ENCODE peak calls at places on chromosomes 13 and 19, in five cellular contexts. One of them, this sample, is unnamed.
A peak's percentile ranks its signal among the peaks of the same experiment; 100 is the strongest.

GRCh38 chr13:96898855-96899254 is 95.4 kb downstream of the OXGR1 start:
- DNase-seq in H9: peak; percentile 38
- DNase-seq in heart left ventricle: no peak
- DNase-seq in Caco-2: no peak
- DNase-seq in brain microvascular endothelial cell: no peak
- DNase-seq in this sample: no peak

GRCh38 chr13:113001251-113002140 is 32.5 kb downstream of the MCF2L start:
- DNase-seq in Caco-2: peak; percentile 79
- DNase-seq in heart left ventricle: no peak
- DNase-seq in brain microvascular endothelial cell: peak; percentile 5
- DNase-seq in H9: peak; percentile 57
- DNase-seq in this sample: peak; percentile 76

GRCh38 chr13:104086205-104086604 is 1020.0 kb upstream of the SLC10A2 start:
- DNase-seq in heart left ventricle: no peak
- DNase-seq in H9: no peak
- DNase-seq in Caco-2: no peak
- DNase-seq in brain microvascular endothelial cell: no peak
- DNase-seq in this sample: no peak

GRCh38 chr13:109256866-109257760 is 529.3 kb downstream of the IRS2 start:
- DNase-seq in brain microvascular endothelial cell: peak; percentile 96
- DNase-seq in heart left ventricle: peak; percentile 25
- DNase-seq in H9: no peak
- DNase-seq in Caco-2: peak; percentile 91
- DNase-seq in this sample: no peak

GRCh38 chr13:24202215-24202614 is 41.7 kb downstream of the SPATA13 start:
- DNase-seq in heart left ventricle: no peak
- DNase-seq in Caco-2: no peak
- DNase-seq in H9: no peak
- DNase-seq in brain microvascular endothelial cell: no peak
- DNase-seq in this sample: no peak

GRCh38 chr13:94427313-94427712 is 52.2 kb downstream of the DCT start:
- DNase-seq in Caco-2: no peak
- DNase-seq in H9: no peak
- DNase-seq in brain microvascular endothelial cell: no peak
- DNase-seq in heart left ventricle: no peak
- DNase-seq in this sample: no peak

GRCh38 chr13:96984061-96984508 is 10.2 kb downstream of the OXGR1 start:
- DNase-seq in H9: peak; percentile 53
- DNase-seq in brain microvascular endothelial cell: no peak
- DNase-seq in Caco-2: peak; percentile 75
- DNase-seq in heart left ventricle: peak; percentile 30
- DNase-seq in this sample: no peak

GRCh38 chr13:91904597-91904996 is 506.2 kb downstream of the GPC5 start:
- DNase-seq in Caco-2: no peak
- DNase-seq in heart left ventricle: no peak
- DNase-seq in H9: no peak
- DNase-seq in brain microvascular endothelial cell: no peak
- DNase-seq in this sample: no peak

GRCh38 chr13:113648218-113648615 is 9.8 kb downstream of the ATP4B start:
- DNase-seq in heart left ventricle: peak; percentile 8
- DNase-seq in brain microvascular endothelial cell: no peak
- DNase-seq in H9: no peak
- DNase-seq in Caco-2: no peak
- DNase-seq in this sample: no peak

GRCh38 chr19:33486936-33487793 is 34.4 kb downstream of the PEPD start:
- DNase-seq in Caco-2: no peak
- DNase-seq in brain microvascular endothelial cell: no peak
- DNase-seq in heart left ventricle: no peak
- DNase-seq in H9: no peak
- DNase-seq in this sample: no peak

GRCh38 chr19:799076-799881 is 2.0 kb downstream of the PTBP1 start:
- DNase-seq in H9: peak; percentile 54
- DNase-seq in Caco-2: no peak
- DNase-seq in heart left ventricle: peak; percentile 21
- DNase-seq in brain microvascular endothelial cell: no peak
- DNase-seq in this sample: no peak

GRCh38 chr19:11168568-11168967 is 13.0 kb upstream of the SPC24 start:
- DNase-seq in Caco-2: no peak
- DNase-seq in heart left ventricle: no peak
- DNase-seq in H9: no peak
- DNase-seq in brain microvascular endothelial cell: peak; percentile 94
- DNase-seq in this sample: no peak

GRCh38 chr19:6723738-6724137 is 3.3 kb upstream of the C3 start:
- DNase-seq in brain microvascular endothelial cell: no peak
- DNase-seq in heart left ventricle: no peak
- DNase-seq in H9: no peak
- DNase-seq in Caco-2: no peak
- DNase-seq in this sample: no peak

This sample was measured in HuH-7.